ENCODE peak calls at places on chromosomes 4 and X, in four cellular contexts. T, N, Z and L are unnamed samples.

GRCh38 chr4:41940834-41941233 is 5.6 kb downstream of the TMEM33 start:
- DNase-seq in T (no peak), Z (no peak), N (no peak), L (no peak)

GRCh38 chr4:83356899-83357661 is 22.4 kb upstream of the HPSE start:
- DNase-seq in T (peak), Z (no peak), N (no peak), L (no peak)

GRCh38 chr4:55184600-55185523 is 59.5 kb upstream of the KDR start:
- DNase-seq in Z (no peak), N (peak), T (no peak), L (peak)

GRCh38 chrX:111386884-111387283 is 25.1 kb downstream of the DCX start:
- DNase-seq in Z (no peak), T (no peak), N (no peak), L (no peak)

GRCh38 chr4:135185256-135185655 is 983.7 kb upstream of the PABPC4L start:
- DNase-seq in T (no peak), N (no peak), Z (no peak), L (no peak)

GRCh38 chr4:87521757-87522374 is 7.3 kb downstream of the SPARCL1 start:
- DNase-seq in N (no peak), T (no peak), Z (no peak), L (no peak)

GRCh38 chr4:109925396-109925795 is 12.7 kb downstream of the EGF start:
- DNase-seq in Z (no peak), N (no peak), T (no peak), L (no peak)

GRCh38 chr4:88908003-88908402 is 149.0 kb downstream of the FAM13A start:
- DNase-seq in T (no peak), N (no peak), Z (no peak), L (no peak)

GRCh38 chrX:85994787-85995186 is 52.6 kb downstream of the CHM start:
- DNase-seq in Z (no peak), N (no peak), T (no peak), L (no peak)

GRCh38 chr4:98951710-98952109 is 22.8 kb upstream of the EIF4E start:
- DNase-seq in N (no peak), T (no peak), Z (no peak), L (no peak)

GRCh38 chrX:110131031-110131430 is 128.1 kb downstream of the TMEM164 start:
- DNase-seq in T (no peak), Z (no peak), N (no peak), L (no peak)

GRCh38 chrX:23907496-23908218 is at the start of the genes APOO and CXorf58:
- DNase-seq in N (peak), T (peak), Z (peak), L (peak)

GRCh38 chr4:16334641-16335040 is 108.4 kb upstream of the TAPT1 start:
- DNase-seq in T (no peak), Z (no peak), N (no peak), L (no peak)

GRCh38 chr4:80611366-80611765 is 275.8 kb downstream of the CFAP299 start:
- DNase-seq in T (no peak), Z (no peak), N (no peak), L (peak)